ENCODE peak calls at places on chromosomes 13 and 19, in eight cellular contexts. H is cardiac muscle cell; M is AG08396; A is stimulated activated CD4-positive, alpha-beta T cell treated with anti-CD3 and anti-CD28 coated beads, Interleukin-2, amount 100 ng/mL, for 48 hours; V is NCI-H1694 treated with DMSO at 0.1 percent for 48 hours; I is MCF 10A; Z is hippocampal formation; N is tibial artery. W is an unnamed sample.

GRCh38 chr19:18995804-18996241 is 37.5 kb downstream of the SUGP2 start:
- DNase-seq in H (peak), M (peak), A (no peak), V (peak), I (peak), Z (peak), N (no peak), W (peak)

GRCh38 chr19:44757057-44757734 is 8.7 kb downstream of the BCL3 start:
- DNase-seq in H (peak), M (peak), A (no peak), V (no peak), I (no peak), Z (no peak), N (peak), W (no peak)

GRCh38 chr19:8688930-8689329 is 9.7 kb downstream of the ACTL9 start:
- DNase-seq in H (no peak), M (no peak), A (no peak), V (no peak), I (no peak), Z (no peak), N (no peak), W (no peak)

GRCh38 chr19:3186891-3187661 is 1.3 kb downstream of the NCLN start:
- DNase-seq in H (no peak), M (no peak), A (no peak), V (no peak), I (no peak), Z (no peak), N (no peak), W (no peak)

GRCh38 chr13:43986395-43986794 is 106.7 kb downstream of the LACC1 start:
- DNase-seq in H (no peak), M (no peak), A (no peak), V (no peak), I (no peak), Z (no peak), N (no peak), W (no peak)

GRCh38 chr19:44072543-44073401 is 813 bp downstream of the ZNF284 start:
- DNase-seq in H (peak), M (peak), A (no peak), V (no peak), I (peak), Z (no peak), N (no peak), W (no peak)

GRCh38 chr19:18637644-18638630 is 1.1 kb downstream of the KLHL26 start:
- DNase-seq in H (no peak), M (no peak), A (no peak), V (no peak), I (peak), Z (no peak), N (no peak), W (peak)

GRCh38 chr13:42807866-42808265 is 26.5 kb downstream of the FAM216B start:
- DNase-seq in H (peak), M (peak), A (no peak), V (no peak), I (peak), Z (no peak), N (no peak), W (no peak)

GRCh38 chr19:3047307-3048189 is 14.7 kb downstream of the TLE5 start:
- DNase-seq in H (peak), M (peak), A (peak), V (peak), I (peak), Z (no peak), N (peak), W (peak)

GRCh38 chr19:49884760-49885159 is 7.3 kb downstream of the TBC1D17 start:
- DNase-seq in H (no peak), M (no peak), A (no peak), V (no peak), I (no peak), Z (no peak), N (no peak), W (no peak)

GRCh38 chr19:38851622-38852230 is 1.9 kb upstream of the HNRNPL start:
- DNase-seq in H (peak), M (peak), A (peak), V (peak), I (peak), Z (peak), N (peak), W (peak)

W was measured in activated CD4-positive, alpha-beta T cell treated with anti-CD3 and anti-CD28 coated beads, Interleukin-2, amount 50 U/mL, for 48 hours.